ENCODE peak calls at places on chromosomes 1 and 21, in ten cellular contexts. One of them, this sample, is unnamed.
A peak's percentile ranks its signal among the peaks of the same experiment; 100 is the strongest.

GRCh38 chr1:223153177-223154119 is 10.4 kb upstream of the TLR5 start:
- DNase-seq in SHP77: no peak
- DNase-seq in B cell: no peak
- DNase-seq in mucosa of descending colon: no peak
- DNase-seq in H54: no peak
- DNase-seq in HFF-Myc: no peak
- DNase-seq in stimulated activated CD4-positive, alpha-beta T cell treated with anti-CD3 and anti-CD28 coated beads, Interleukin-2, amount 100 ng/mL, for 48 hours: no peak
- DNase-seq in astrocyte of the cerebellum: no peak
- DNase-seq in posterior cingulate gyrus: no peak
- DNase-seq in stimulated activated CD8-positive, alpha-beta memory T cell treated with anti-CD3 and anti-CD28 coated beads, Interleukin-4, amount 100 ng/mL, for 1 hour: no peak
- DNase-seq in this sample: no peak

GRCh38 chr1:229889031-229889517 is 178.0 kb upstream of the GALNT2 start:
- DNase-seq in SHP77: no peak
- DNase-seq in B cell: no peak
- DNase-seq in mucosa of descending colon: no peak
- DNase-seq in H54: no peak
- DNase-seq in HFF-Myc: no peak
- DNase-seq in stimulated activated CD4-positive, alpha-beta T cell treated with anti-CD3 and anti-CD28 coated beads, Interleukin-2, amount 100 ng/mL, for 48 hours: no peak
- DNase-seq in astrocyte of the cerebellum: no peak
- DNase-seq in posterior cingulate gyrus: no peak
- DNase-seq in stimulated activated CD8-positive, alpha-beta memory T cell treated with anti-CD3 and anti-CD28 coated beads, Interleukin-4, amount 100 ng/mL, for 1 hour: no peak
- DNase-seq in this sample: peak; percentile 79

GRCh38 chr1:111867868-111868440 is 112.3 kb downstream of the DDX20 start:
- DNase-seq in SHP77: no peak
- DNase-seq in B cell: no peak
- DNase-seq in mucosa of descending colon: no peak
- DNase-seq in H54: no peak
- DNase-seq in HFF-Myc: no peak
- DNase-seq in stimulated activated CD4-positive, alpha-beta T cell treated with anti-CD3 and anti-CD28 coated beads, Interleukin-2, amount 100 ng/mL, for 48 hours: no peak
- DNase-seq in astrocyte of the cerebellum: no peak
- DNase-seq in posterior cingulate gyrus: no peak
- DNase-seq in stimulated activated CD8-positive, alpha-beta memory T cell treated with anti-CD3 and anti-CD28 coated beads, Interleukin-4, amount 100 ng/mL, for 1 hour: no peak
- DNase-seq in this sample: no peak

GRCh38 chr1:91924146-91924545 is 25.1 kb upstream of the BRDT start:
- DNase-seq in SHP77: no peak
- DNase-seq in B cell: no peak
- DNase-seq in mucosa of descending colon: no peak
- DNase-seq in H54: peak; percentile 35
- DNase-seq in HFF-Myc: peak; percentile 83
- DNase-seq in stimulated activated CD4-positive, alpha-beta T cell treated with anti-CD3 and anti-CD28 coated beads, Interleukin-2, amount 100 ng/mL, for 48 hours: no peak
- DNase-seq in astrocyte of the cerebellum: peak; percentile 73
- DNase-seq in posterior cingulate gyrus: no peak
- DNase-seq in stimulated activated CD8-positive, alpha-beta memory T cell treated with anti-CD3 and anti-CD28 coated beads, Interleukin-4, amount 100 ng/mL, for 1 hour: no peak
- DNase-seq in this sample: no peak

GRCh38 chr1:169086603-169087455 is 19.7 kb upstream of the ATP1B1 start:
- DNase-seq in SHP77: no peak
- DNase-seq in B cell: no peak
- DNase-seq in mucosa of descending colon: peak; percentile 31
- DNase-seq in H54: no peak
- DNase-seq in HFF-Myc: no peak
- DNase-seq in stimulated activated CD4-positive, alpha-beta T cell treated with anti-CD3 and anti-CD28 coated beads, Interleukin-2, amount 100 ng/mL, for 48 hours: no peak
- DNase-seq in astrocyte of the cerebellum: no peak
- DNase-seq in posterior cingulate gyrus: no peak
- DNase-seq in stimulated activated CD8-positive, alpha-beta memory T cell treated with anti-CD3 and anti-CD28 coated beads, Interleukin-4, amount 100 ng/mL, for 1 hour: no peak
- DNase-seq in this sample: peak; percentile 15

GRCh38 chr1:150575072-150575489 is 4.3 kb downstream of the MCL1 start:
- DNase-seq in SHP77: no peak
- DNase-seq in B cell: no peak
- DNase-seq in mucosa of descending colon: no peak
- DNase-seq in H54: no peak
- DNase-seq in HFF-Myc: no peak
- DNase-seq in stimulated activated CD4-positive, alpha-beta T cell treated with anti-CD3 and anti-CD28 coated beads, Interleukin-2, amount 100 ng/mL, for 48 hours: no peak
- DNase-seq in astrocyte of the cerebellum: no peak
- DNase-seq in posterior cingulate gyrus: no peak
- DNase-seq in stimulated activated CD8-positive, alpha-beta memory T cell treated with anti-CD3 and anti-CD28 coated beads, Interleukin-4, amount 100 ng/mL, for 1 hour: no peak
- DNase-seq in this sample: no peak

GRCh38 chr1:5430911-5431310 is 561.3 kb downstream of the NPHP4 start:
- DNase-seq in SHP77: peak; percentile 54
- DNase-seq in B cell: no peak
- DNase-seq in mucosa of descending colon: peak; percentile 23
- DNase-seq in H54: no peak
- DNase-seq in HFF-Myc: no peak
- DNase-seq in stimulated activated CD4-positive, alpha-beta T cell treated with anti-CD3 and anti-CD28 coated beads, Interleukin-2, amount 100 ng/mL, for 48 hours: no peak
- DNase-seq in astrocyte of the cerebellum: no peak
- DNase-seq in posterior cingulate gyrus: no peak
- DNase-seq in stimulated activated CD8-positive, alpha-beta memory T cell treated with anti-CD3 and anti-CD28 coated beads, Interleukin-4, amount 100 ng/mL, for 1 hour: no peak
- DNase-seq in this sample: no peak

GRCh38 chr1:111082421-111083192 is 57.3 kb downstream of the DRAM2 start:
- DNase-seq in SHP77: no peak
- DNase-seq in B cell: no peak
- DNase-seq in mucosa of descending colon: no peak
- DNase-seq in H54: no peak
- DNase-seq in HFF-Myc: no peak
- DNase-seq in stimulated activated CD4-positive, alpha-beta T cell treated with anti-CD3 and anti-CD28 coated beads, Interleukin-2, amount 100 ng/mL, for 48 hours: no peak
- DNase-seq in astrocyte of the cerebellum: peak; percentile 12
- DNase-seq in posterior cingulate gyrus: no peak
- DNase-seq in stimulated activated CD8-positive, alpha-beta memory T cell treated with anti-CD3 and anti-CD28 coated beads, Interleukin-4, amount 100 ng/mL, for 1 hour: no peak
- DNase-seq in this sample: no peak

GRCh38 chr21:35840197-35840799 is 220.0 kb downstream of the SETD4 start:
- DNase-seq in SHP77: peak; percentile 62
- DNase-seq in B cell: peak; percentile 71
- DNase-seq in mucosa of descending colon: peak; percentile 86
- DNase-seq in H54: peak; percentile 47
- DNase-seq in HFF-Myc: peak; percentile 63
- DNase-seq in stimulated activated CD4-positive, alpha-beta T cell treated with anti-CD3 and anti-CD28 coated beads, Interleukin-2, amount 100 ng/mL, for 48 hours: peak; percentile 21
- DNase-seq in astrocyte of the cerebellum: peak; percentile 88
- DNase-seq in posterior cingulate gyrus: peak; percentile 41
- DNase-seq in stimulated activated CD8-positive, alpha-beta memory T cell treated with anti-CD3 and anti-CD28 coated beads, Interleukin-4, amount 100 ng/mL, for 1 hour: no peak
- DNase-seq in this sample: peak; percentile 22

GRCh38 chr1:197399691-197400521 is 131.9 kb downstream of the CRB1 start:
- DNase-seq in SHP77: peak; percentile 14
- DNase-seq in B cell: no peak
- DNase-seq in mucosa of descending colon: peak; percentile 9
- DNase-seq in H54: peak; percentile 4
- DNase-seq in HFF-Myc: peak; percentile 21
- DNase-seq in stimulated activated CD4-positive, alpha-beta T cell treated with anti-CD3 and anti-CD28 coated beads, Interleukin-2, amount 100 ng/mL, for 48 hours: no peak
- DNase-seq in astrocyte of the cerebellum: peak; percentile 19
- DNase-seq in posterior cingulate gyrus: no peak
- DNase-seq in stimulated activated CD8-positive, alpha-beta memory T cell treated with anti-CD3 and anti-CD28 coated beads, Interleukin-4, amount 100 ng/mL, for 1 hour: no peak
- DNase-seq in this sample: peak; percentile 70

GRCh38 chr1:228486596-228487335 is 416 bp upstream of the RNF187 start:
- DNase-seq in SHP77: peak; percentile 85
- DNase-seq in B cell: peak; percentile 72
- DNase-seq in mucosa of descending colon: peak; percentile 59
- DNase-seq in H54: peak; percentile 72
- DNase-seq in HFF-Myc: peak; percentile 69
- DNase-seq in stimulated activated CD4-positive, alpha-beta T cell treated with anti-CD3 and anti-CD28 coated beads, Interleukin-2, amount 100 ng/mL, for 48 hours: peak; percentile 83
- DNase-seq in astrocyte of the cerebellum: peak; percentile 57
- DNase-seq in posterior cingulate gyrus: peak; percentile 78
- DNase-seq in stimulated activated CD8-positive, alpha-beta memory T cell treated with anti-CD3 and anti-CD28 coated beads, Interleukin-4, amount 100 ng/mL, for 1 hour: peak; percentile 65
- DNase-seq in this sample: peak; percentile 70

GRCh38 chr1:112508242-112509004 is at the start of gene WNT2B:
- DNase-seq in SHP77: no peak
- DNase-seq in B cell: peak; percentile 44
- DNase-seq in mucosa of descending colon: peak; percentile 49
- DNase-seq in H54: no peak
- DNase-seq in HFF-Myc: no peak
- DNase-seq in stimulated activated CD4-positive, alpha-beta T cell treated with anti-CD3 and anti-CD28 coated beads, Interleukin-2, amount 100 ng/mL, for 48 hours: peak; percentile 37
- DNase-seq in astrocyte of the cerebellum: no peak
- DNase-seq in posterior cingulate gyrus: peak; percentile 59
- DNase-seq in stimulated activated CD8-positive, alpha-beta memory T cell treated with anti-CD3 and anti-CD28 coated beads, Interleukin-4, amount 100 ng/mL, for 1 hour: no peak
- DNase-seq in this sample: peak; percentile 5

GRCh38 chr1:212520299-212520698 is 87.6 kb downstream of the NENF start:
- DNase-seq in SHP77: no peak
- DNase-seq in B cell: no peak
- DNase-seq in mucosa of descending colon: no peak
- DNase-seq in H54: no peak
- DNase-seq in HFF-Myc: no peak
- DNase-seq in stimulated activated CD4-positive, alpha-beta T cell treated with anti-CD3 and anti-CD28 coated beads, Interleukin-2, amount 100 ng/mL, for 48 hours: no peak
- DNase-seq in astrocyte of the cerebellum: no peak
- DNase-seq in posterior cingulate gyrus: no peak
- DNase-seq in stimulated activated CD8-positive, alpha-beta memory T cell treated with anti-CD3 and anti-CD28 coated beads, Interleukin-4, amount 100 ng/mL, for 1 hour: no peak
- DNase-seq in this sample: no peak

GRCh38 chr1:92820024-92820423 is 11.8 kb upstream of the RPL5 start:
- DNase-seq in SHP77: no peak
- DNase-seq in B cell: no peak
- DNase-seq in mucosa of descending colon: no peak
- DNase-seq in H54: no peak
- DNase-seq in HFF-Myc: no peak
- DNase-seq in stimulated activated CD4-positive, alpha-beta T cell treated with anti-CD3 and anti-CD28 coated beads, Interleukin-2, amount 100 ng/mL, for 48 hours: no peak
- DNase-seq in astrocyte of the cerebellum: no peak
- DNase-seq in posterior cingulate gyrus: no peak
- DNase-seq in stimulated activated CD8-positive, alpha-beta memory T cell treated with anti-CD3 and anti-CD28 coated beads, Interleukin-4, amount 100 ng/mL, for 1 hour: no peak
- DNase-seq in this sample: no peak

GRCh38 chr1:232293361-232293760 is 336.6 kb downstream of the SIPA1L2 start:
- DNase-seq in SHP77: no peak
- DNase-seq in B cell: no peak
- DNase-seq in mucosa of descending colon: no peak
- DNase-seq in H54: no peak
- DNase-seq in HFF-Myc: no peak
- DNase-seq in stimulated activated CD4-positive, alpha-beta T cell treated with anti-CD3 and anti-CD28 coated beads, Interleukin-2, amount 100 ng/mL, for 48 hours: no peak
- DNase-seq in astrocyte of the cerebellum: no peak
- DNase-seq in posterior cingulate gyrus: no peak
- DNase-seq in stimulated activated CD8-positive, alpha-beta memory T cell treated with anti-CD3 and anti-CD28 coated beads, Interleukin-4, amount 100 ng/mL, for 1 hour: no peak
- DNase-seq in this sample: no peak

GRCh38 chr1:10631121-10631810 is 156.5 kb downstream of the PEX14 start:
- DNase-seq in SHP77: no peak
- DNase-seq in B cell: no peak
- DNase-seq in mucosa of descending colon: no peak
- DNase-seq in H54: no peak
- DNase-seq in HFF-Myc: no peak
- DNase-seq in stimulated activated CD4-positive, alpha-beta T cell treated with anti-CD3 and anti-CD28 coated beads, Interleukin-2, amount 100 ng/mL, for 48 hours: no peak
- DNase-seq in astrocyte of the cerebellum: no peak
- DNase-seq in posterior cingulate gyrus: peak; percentile 4
- DNase-seq in stimulated activated CD8-positive, alpha-beta memory T cell treated with anti-CD3 and anti-CD28 coated beads, Interleukin-4, amount 100 ng/mL, for 1 hour: no peak
- DNase-seq in this sample: no peak